ENCODE peak calls at places on chromosomes 16 and 17, in six cellular contexts. One of them, this sample, is unnamed.

GRCh38 chr17:50687200-50688066 is 20.3 kb downstream of the ANKRD40 start:
- DNase-seq in tibial artery: no peak
- DNase-seq in endothelial cell: no peak
- DNase-seq in breast epithelium: no peak
- DNase-seq in myocyte: no peak
- DNase-seq in stimulated activated CD4-positive, alpha-beta T cell treated with anti-CD3 and anti-CD28 coated beads, TNF-alpha, amount 100 ng/mL, for 1 hour: no peak
- DNase-seq in this sample: no peak

GRCh38 chr16:1345087-1345486 is 6.6 kb downstream of the TSR3 start:
- DNase-seq in tibial artery: no peak
- DNase-seq in endothelial cell: no peak
- DNase-seq in breast epithelium: no peak
- DNase-seq in myocyte: peak
- DNase-seq in stimulated activated CD4-positive, alpha-beta T cell treated with anti-CD3 and anti-CD28 coated beads, TNF-alpha, amount 100 ng/mL, for 1 hour: no peak
- DNase-seq in this sample: no peak

GRCh38 chr16:2709588-2709984 is 10.4 kb downstream of the PRSS27 start:
- DNase-seq in tibial artery: no peak
- DNase-seq in endothelial cell: no peak
- DNase-seq in breast epithelium: no peak
- DNase-seq in myocyte: no peak
- DNase-seq in stimulated activated CD4-positive, alpha-beta T cell treated with anti-CD3 and anti-CD28 coated beads, TNF-alpha, amount 100 ng/mL, for 1 hour: no peak
- DNase-seq in this sample: no peak

GRCh38 chr17:37440424-37440823 is 33.7 kb downstream of the TADA2A start:
- DNase-seq in tibial artery: no peak
- DNase-seq in endothelial cell: no peak
- DNase-seq in breast epithelium: no peak
- DNase-seq in myocyte: no peak
- DNase-seq in stimulated activated CD4-positive, alpha-beta T cell treated with anti-CD3 and anti-CD28 coated beads, TNF-alpha, amount 100 ng/mL, for 1 hour: no peak
- DNase-seq in this sample: no peak

GRCh38 chr16:10862432-10862831 is 14.6 kb upstream of the CIITA start:
- DNase-seq in tibial artery: peak
- DNase-seq in endothelial cell: no peak
- DNase-seq in breast epithelium: no peak
- DNase-seq in myocyte: peak
- DNase-seq in stimulated activated CD4-positive, alpha-beta T cell treated with anti-CD3 and anti-CD28 coated beads, TNF-alpha, amount 100 ng/mL, for 1 hour: no peak
- DNase-seq in this sample: no peak

GRCh38 chr17:80758793-80759673 is 214.4 kb downstream of the RPTOR start:
- DNase-seq in tibial artery: no peak
- DNase-seq in endothelial cell: no peak
- DNase-seq in breast epithelium: no peak
- DNase-seq in myocyte: no peak
- DNase-seq in stimulated activated CD4-positive, alpha-beta T cell treated with anti-CD3 and anti-CD28 coated beads, TNF-alpha, amount 100 ng/mL, for 1 hour: no peak
- DNase-seq in this sample: no peak

GRCh38 chr16:81745704-81746558 is 33.2 kb upstream of the PLCG2 start:
- DNase-seq in tibial artery: peak
- DNase-seq in endothelial cell: peak
- DNase-seq in breast epithelium: peak
- DNase-seq in myocyte: peak
- DNase-seq in stimulated activated CD4-positive, alpha-beta T cell treated with anti-CD3 and anti-CD28 coated beads, TNF-alpha, amount 100 ng/mL, for 1 hour: peak
- DNase-seq in this sample: no peak

GRCh38 chr17:77607606-77608005 is 350.9 kb upstream of the TNRC6C start:
- DNase-seq in tibial artery: no peak
- DNase-seq in endothelial cell: no peak
- DNase-seq in breast epithelium: no peak
- DNase-seq in myocyte: no peak
- DNase-seq in stimulated activated CD4-positive, alpha-beta T cell treated with anti-CD3 and anti-CD28 coated beads, TNF-alpha, amount 100 ng/mL, for 1 hour: no peak
- DNase-seq in this sample: no peak

GRCh38 chr17:39099686-39100293 is 51.6 kb downstream of the PLXDC1 start:
- DNase-seq in tibial artery: peak
- DNase-seq in endothelial cell: no peak
- DNase-seq in breast epithelium: no peak
- DNase-seq in myocyte: peak
- DNase-seq in stimulated activated CD4-positive, alpha-beta T cell treated with anti-CD3 and anti-CD28 coated beads, TNF-alpha, amount 100 ng/mL, for 1 hour: no peak
- DNase-seq in this sample: no peak

GRCh38 chr16:56317998-56318912 is 107.1 kb downstream of the AMFR start:
- DNase-seq in tibial artery: peak
- DNase-seq in endothelial cell: peak
- DNase-seq in breast epithelium: peak
- DNase-seq in myocyte: peak
- DNase-seq in stimulated activated CD4-positive, alpha-beta T cell treated with anti-CD3 and anti-CD28 coated beads, TNF-alpha, amount 100 ng/mL, for 1 hour: peak
- DNase-seq in this sample: no peak

GRCh38 chr16:2808181-2808580 is 8.9 kb upstream of the PRSS21 start:
- DNase-seq in tibial artery: no peak
- DNase-seq in endothelial cell: no peak
- DNase-seq in breast epithelium: no peak
- DNase-seq in myocyte: no peak
- DNase-seq in stimulated activated CD4-positive, alpha-beta T cell treated with anti-CD3 and anti-CD28 coated beads, TNF-alpha, amount 100 ng/mL, for 1 hour: no peak
- DNase-seq in this sample: no peak

GRCh38 chr17:59377410-59377809 is 46.0 kb downstream of the YPEL2 start:
- DNase-seq in tibial artery: no peak
- DNase-seq in endothelial cell: no peak
- DNase-seq in breast epithelium: no peak
- DNase-seq in myocyte: peak
- DNase-seq in stimulated activated CD4-positive, alpha-beta T cell treated with anti-CD3 and anti-CD28 coated beads, TNF-alpha, amount 100 ng/mL, for 1 hour: no peak
- DNase-seq in this sample: no peak

GRCh38 chr17:65785109-65785508 is 223.7 kb upstream of the AXIN2 start:
- DNase-seq in tibial artery: no peak
- DNase-seq in endothelial cell: no peak
- DNase-seq in breast epithelium: no peak
- DNase-seq in myocyte: peak
- DNase-seq in stimulated activated CD4-positive, alpha-beta T cell treated with anti-CD3 and anti-CD28 coated beads, TNF-alpha, amount 100 ng/mL, for 1 hour: no peak
- DNase-seq in this sample: no peak

GRCh38 chr17:73541111-73541510 is 103.1 kb downstream of the SDK2 start:
- DNase-seq in tibial artery: no peak
- DNase-seq in endothelial cell: no peak
- DNase-seq in breast epithelium: no peak
- DNase-seq in myocyte: no peak
- DNase-seq in stimulated activated CD4-positive, alpha-beta T cell treated with anti-CD3 and anti-CD28 coated beads, TNF-alpha, amount 100 ng/mL, for 1 hour: no peak
- DNase-seq in this sample: no peak

This sample was measured in NCI-H187 treated with DMSO at 0.1 percent for 48 hours.